ENCODE peak calls at places on chromosomes 16 and 17, in seven cellular contexts. One of them, this sample, is unnamed. For H3K27me3, the result is how much of the 10 kb centered on the place peaks cover.

GRCh38 chr16:66058181-66058580 is 308.3 kb upstream of the CDH5 start:
- DNase-seq in upper lobe of right lung: no peak
- DNase-seq in heart right ventricle: no peak
- DNase-seq in endothelial cell of umbilical vein: no peak
- DNase-seq in spleen: no peak
- DNase-seq in dorsolateral prefrontal cortex: no peak
- DNase-seq in colonic mucosa: no peak
- DNase-seq in this sample: no peak

GRCh38 chr17:54941285-54941684 is 27.2 kb downstream of the COX11 start:
- DNase-seq in colonic mucosa: no peak
- DNase-seq in spleen: no peak
- DNase-seq in endothelial cell of umbilical vein: no peak
- DNase-seq in upper lobe of right lung: no peak
- DNase-seq in heart right ventricle: no peak
- DNase-seq in dorsolateral prefrontal cortex: no peak
- DNase-seq in this sample: no peak

GRCh38 chr17:33927732-33928133 is 327.4 kb upstream of the CCL2 start:
- DNase-seq in spleen: no peak
- DNase-seq in endothelial cell of umbilical vein: no peak
- DNase-seq in dorsolateral prefrontal cortex: no peak
- DNase-seq in upper lobe of right lung: no peak
- DNase-seq in heart right ventricle: no peak
- DNase-seq in colonic mucosa: no peak
- DNase-seq in this sample: no peak

GRCh38 chr16:56987692-56988091 is 1.7 kb upstream of the NLRC5 start:
- DNase-seq in spleen: peak
- DNase-seq in heart right ventricle: no peak
- DNase-seq in upper lobe of right lung: no peak
- DNase-seq in endothelial cell of umbilical vein: no peak
- DNase-seq in dorsolateral prefrontal cortex: no peak
- DNase-seq in colonic mucosa: no peak
- DNase-seq in this sample: no peak

GRCh38 chr17:68963958-68964357 is 8.8 kb upstream of the ABCA8 start:
- DNase-seq in colonic mucosa: no peak
- DNase-seq in heart right ventricle: no peak
- DNase-seq in endothelial cell of umbilical vein: no peak
- DNase-seq in dorsolateral prefrontal cortex: no peak
- DNase-seq in upper lobe of right lung: no peak
- DNase-seq in spleen: no peak
- DNase-seq in this sample: peak

GRCh38 chr17:34761646-34762045 is 182.3 kb downstream of the TMEM132E start:
- DNase-seq in colonic mucosa: no peak
- DNase-seq in upper lobe of right lung: no peak
- DNase-seq in endothelial cell of umbilical vein: no peak
- DNase-seq in heart right ventricle: no peak
- DNase-seq in spleen: no peak
- DNase-seq in dorsolateral prefrontal cortex: no peak
- DNase-seq in this sample: no peak

GRCh38 chr17:74715144-74715543 is 2.4 kb upstream of the CD300LF start:
- DNase-seq in spleen: no peak
- DNase-seq in endothelial cell of umbilical vein: no peak
- DNase-seq in colonic mucosa: no peak
- DNase-seq in heart right ventricle: no peak
- DNase-seq in dorsolateral prefrontal cortex: no peak
- DNase-seq in upper lobe of right lung: peak
- DNase-seq in this sample: no peak

GRCh38 chr16:4979736-4980660 is 21.9 kb downstream of the SEC14L5 start:
- DNase-seq in colonic mucosa: no peak
- DNase-seq in heart right ventricle: no peak
- DNase-seq in endothelial cell of umbilical vein: no peak
- DNase-seq in upper lobe of right lung: no peak
- DNase-seq in dorsolateral prefrontal cortex: no peak
- DNase-seq in spleen: peak
- DNase-seq in this sample: no peak

GRCh38 chr16:68665501-68665900 is 20.4 kb downstream of the CDH3 start:
- DNase-seq in heart right ventricle: no peak
- DNase-seq in spleen: no peak
- DNase-seq in upper lobe of right lung: no peak
- DNase-seq in endothelial cell of umbilical vein: no peak
- DNase-seq in colonic mucosa: no peak
- DNase-seq in dorsolateral prefrontal cortex: no peak
- DNase-seq in this sample: no peak

GRCh38 chr16:51053805-51054204 is 97.3 kb downstream of the SALL1 start:
- DNase-seq in dorsolateral prefrontal cortex: no peak
- DNase-seq in upper lobe of right lung: no peak
- DNase-seq in heart right ventricle: no peak
- DNase-seq in endothelial cell of umbilical vein: no peak
- DNase-seq in colonic mucosa: no peak
- DNase-seq in spleen: no peak
- DNase-seq in this sample: no peak

GRCh38 chr16:86052115-86052670 is 153.2 kb downstream of the IRF8 start:
- DNase-seq in endothelial cell of umbilical vein: no peak
- DNase-seq in dorsolateral prefrontal cortex: no peak
- DNase-seq in upper lobe of right lung: no peak
- DNase-seq in heart right ventricle: no peak
- DNase-seq in spleen: peak
- DNase-seq in colonic mucosa: no peak
- DNase-seq in this sample: no peak

GRCh38 chr16:74449470-74449869 is 28.2 kb upstream of the CLEC18B start:
- DNase-seq in spleen: no peak
- DNase-seq in heart right ventricle: peak
- DNase-seq in upper lobe of right lung: no peak
- DNase-seq in dorsolateral prefrontal cortex: no peak
- DNase-seq in colonic mucosa: no peak
- DNase-seq in endothelial cell of umbilical vein: no peak
- DNase-seq in this sample: peak

GRCh38 chr16:54547052-54547451 is 260.5 kb upstream of the IRX3 start:
- DNase-seq in endothelial cell of umbilical vein: no peak
- DNase-seq in colonic mucosa: no peak
- DNase-seq in heart right ventricle: no peak
- DNase-seq in spleen: no peak
- DNase-seq in dorsolateral prefrontal cortex: no peak
- DNase-seq in upper lobe of right lung: no peak
- DNase-seq in this sample: no peak

GRCh38 chr17:1462164-1463112 is 6.4 kb upstream of the CRK start:
- DNase-seq in upper lobe of right lung: no peak
- DNase-seq in heart right ventricle: no peak
- DNase-seq in spleen: no peak
- DNase-seq in endothelial cell of umbilical vein: no peak
- DNase-seq in dorsolateral prefrontal cortex: no peak
- DNase-seq in colonic mucosa: no peak
- DNase-seq in this sample: no peak
- H3K4me3 ChIP-seq in upper lobe of right lung: no peak
- H3K4me3 ChIP-seq in heart right ventricle: no peak
- H3K4me3 ChIP-seq in spleen: peak
- H3K4me3 ChIP-seq in endothelial cell of umbilical vein: no peak
- H3K4me3 ChIP-seq in dorsolateral prefrontal cortex: peak
- H3K4me3 ChIP-seq in colonic mucosa: no peak
- H3K4me3 ChIP-seq in this sample: no peak

GRCh38 chr17:45108595-45109521 is 23.5 kb downstream of the PLCD3 start:
- DNase-seq in dorsolateral prefrontal cortex: no peak
- DNase-seq in colonic mucosa: no peak
- DNase-seq in upper lobe of right lung: no peak
- DNase-seq in endothelial cell of umbilical vein: peak
- DNase-seq in heart right ventricle: no peak
- DNase-seq in spleen: no peak
- DNase-seq in this sample: no peak
- TF ChIP-seq CTCF in dorsolateral prefrontal cortex: no peak
- TF ChIP-seq CTCF in colonic mucosa: no peak
- TF ChIP-seq CTCF in upper lobe of right lung: no peak
- TF ChIP-seq CTCF in endothelial cell of umbilical vein: peak
- TF ChIP-seq CTCF in heart right ventricle: peak
- TF ChIP-seq CTCF in spleen: no peak
- TF ChIP-seq CTCF in this sample: peak

DNA sequence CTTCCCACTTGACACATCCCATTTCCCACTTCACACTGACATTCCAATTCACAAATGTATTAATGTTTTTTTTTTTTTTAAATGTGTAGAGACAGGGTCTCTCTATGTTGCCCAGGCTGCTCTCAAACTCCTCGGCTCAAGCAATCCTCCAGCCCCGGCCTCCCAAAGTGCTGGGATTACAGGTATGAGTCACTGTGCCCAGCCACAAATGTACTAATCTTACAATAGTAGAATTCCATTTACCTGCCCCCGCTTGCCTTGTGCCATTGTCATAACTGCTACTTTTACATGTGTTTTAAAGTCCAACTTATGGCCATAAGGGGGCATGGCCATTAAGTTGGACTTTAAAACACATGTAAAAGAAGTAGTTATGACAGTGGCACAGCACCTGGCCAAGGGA is 4.6 kb downstream of the MMP28 start:
- DNase-seq in dorsolateral prefrontal cortex: no peak
- DNase-seq in endothelial cell of umbilical vein: no peak
- DNase-seq in upper lobe of right lung: no peak
- DNase-seq in heart right ventricle: no peak
- DNase-seq in spleen: no peak
- DNase-seq in colonic mucosa: no peak
- DNase-seq in this sample: no peak
- H3K27me3 ChIP-seq in dorsolateral prefrontal cortex: under half
- H3K27me3 ChIP-seq in endothelial cell of umbilical vein: under half
- H3K27me3 ChIP-seq in upper lobe of right lung: under half
- H3K27me3 ChIP-seq in heart right ventricle: under half
- H3K27me3 ChIP-seq in spleen: under half
- H3K27me3 ChIP-seq in colonic mucosa: under half
- H3K27me3 ChIP-seq in this sample: under half

DNA sequence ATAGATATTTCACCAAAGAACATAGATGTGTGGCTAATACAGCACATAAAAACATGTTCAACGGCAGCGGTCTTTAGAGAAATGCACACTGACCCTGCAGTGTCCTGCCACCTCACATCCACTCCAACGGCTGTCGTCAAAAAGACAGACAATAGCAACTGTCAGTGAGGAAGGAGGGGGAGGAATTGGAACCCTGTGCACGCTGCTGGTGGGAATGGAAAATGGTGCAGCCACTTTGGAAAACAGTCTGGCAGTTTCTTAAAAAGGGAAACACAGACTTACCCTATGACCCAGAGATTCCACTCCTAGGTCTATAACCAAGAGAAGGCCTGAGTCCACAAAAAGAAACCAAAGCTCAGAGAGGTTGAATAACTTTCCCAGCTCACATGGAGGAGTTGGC is 7.7 kb downstream of the CEP295NL start:
- DNase-seq in endothelial cell of umbilical vein: peak
- DNase-seq in colonic mucosa: no peak
- DNase-seq in dorsolateral prefrontal cortex: no peak
- DNase-seq in spleen: no peak
- DNase-seq in heart right ventricle: no peak
- DNase-seq in upper lobe of right lung: no peak
- DNase-seq in this sample: no peak
- H3K4me3 ChIP-seq in endothelial cell of umbilical vein: no peak
- H3K4me3 ChIP-seq in colonic mucosa: no peak
- H3K4me3 ChIP-seq in dorsolateral prefrontal cortex: no peak
- H3K4me3 ChIP-seq in spleen: no peak
- H3K4me3 ChIP-seq in heart right ventricle: no peak
- H3K4me3 ChIP-seq in upper lobe of right lung: no peak
- H3K4me3 ChIP-seq in this sample: no peak

GRCh38 chr17:43905400-43905984 is 1.8 kb downstream of the MPP2 start:
- DNase-seq in upper lobe of right lung: no peak
- DNase-seq in colonic mucosa: no peak
- DNase-seq in endothelial cell of umbilical vein: no peak
- DNase-seq in dorsolateral prefrontal cortex: no peak
- DNase-seq in spleen: no peak
- DNase-seq in heart right ventricle: no peak
- DNase-seq in this sample: no peak

GRCh38 chr17:43900183-43900857 is 7.0 kb downstream of the MPP2 start:
- DNase-seq in dorsolateral prefrontal cortex: peak
- DNase-seq in upper lobe of right lung: peak
- DNase-seq in endothelial cell of umbilical vein: peak
- DNase-seq in heart right ventricle: peak
- DNase-seq in colonic mucosa: peak
- DNase-seq in spleen: peak
- DNase-seq in this sample: peak

GRCh38 chr17:43898446-43898845 is 8.9 kb downstream of the MPP2 start:
- DNase-seq in upper lobe of right lung: no peak
- DNase-seq in heart right ventricle: no peak
- DNase-seq in endothelial cell of umbilical vein: no peak
- DNase-seq in colonic mucosa: no peak
- DNase-seq in dorsolateral prefrontal cortex: no peak
- DNase-seq in spleen: no peak
- DNase-seq in this sample: no peak

GRCh38 chr17:43900858-43901754 is 6.2 kb downstream of the MPP2 start:
- DNase-seq in spleen: no peak
- DNase-seq in dorsolateral prefrontal cortex: no peak
- DNase-seq in colonic mucosa: no peak
- DNase-seq in endothelial cell of umbilical vein: no peak
- DNase-seq in heart right ventricle: no peak
- DNase-seq in upper lobe of right lung: no peak
- DNase-seq in this sample: no peak

GRCh38 chr17:43902190-43902589 is 5.1 kb downstream of the MPP2 start:
- DNase-seq in colonic mucosa: no peak
- DNase-seq in spleen: no peak
- DNase-seq in dorsolateral prefrontal cortex: no peak
- DNase-seq in endothelial cell of umbilical vein: no peak
- DNase-seq in heart right ventricle: no peak
- DNase-seq in upper lobe of right lung: no peak
- DNase-seq in this sample: no peak
- TF ChIP-seq CTCF in colonic mucosa: no peak
- TF ChIP-seq CTCF in spleen: no peak
- TF ChIP-seq CTCF in dorsolateral prefrontal cortex: no peak
- TF ChIP-seq CTCF in endothelial cell of umbilical vein: no peak
- TF ChIP-seq CTCF in heart right ventricle: no peak
- TF ChIP-seq CTCF in upper lobe of right lung: no peak
- TF ChIP-seq CTCF in this sample: no peak

GRCh38 chr16:60230666-60231065 is 1496.5 kb upstream of the GOT2 start:
- DNase-seq in endothelial cell of umbilical vein: no peak
- DNase-seq in upper lobe of right lung: no peak
- DNase-seq in colonic mucosa: no peak
- DNase-seq in heart right ventricle: no peak
- DNase-seq in spleen: no peak
- DNase-seq in dorsolateral prefrontal cortex: no peak
- DNase-seq in this sample: no peak
- H3K27me3 ChIP-seq in endothelial cell of umbilical vein: under half
- H3K27me3 ChIP-seq in upper lobe of right lung: under half
- H3K27me3 ChIP-seq in colonic mucosa: under half
- H3K27me3 ChIP-seq in heart right ventricle: under half
- H3K27me3 ChIP-seq in spleen: under half
- H3K27me3 ChIP-seq in dorsolateral prefrontal cortex: under half
- H3K27me3 ChIP-seq in this sample: under half

DNA sequence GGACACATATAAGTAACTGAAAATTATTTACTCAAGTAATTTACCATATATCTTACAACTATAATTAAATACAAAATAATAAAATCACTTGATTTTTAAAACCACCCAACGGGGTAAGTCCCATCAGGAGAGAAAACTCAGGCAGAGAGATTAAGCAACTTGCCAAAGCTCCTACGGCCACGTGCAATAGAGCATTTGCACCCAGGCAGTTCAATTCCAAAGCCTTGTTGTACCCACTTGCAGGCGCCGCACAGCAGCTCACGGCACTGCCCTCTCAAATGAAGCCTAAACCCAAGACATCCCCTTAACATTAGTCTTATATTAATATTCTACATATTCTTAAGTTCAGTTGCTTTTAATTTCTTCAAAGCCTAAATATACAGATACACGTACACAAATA is 75.7 kb downstream of the SPAG9 start:
- DNase-seq in colonic mucosa: no peak
- DNase-seq in spleen: no peak
- DNase-seq in dorsolateral prefrontal cortex: peak
- DNase-seq in upper lobe of right lung: no peak
- DNase-seq in heart right ventricle: no peak
- DNase-seq in endothelial cell of umbilical vein: no peak
- DNase-seq in this sample: no peak
- H3K4me3 ChIP-seq in colonic mucosa: no peak
- H3K4me3 ChIP-seq in spleen: no peak
- H3K4me3 ChIP-seq in dorsolateral prefrontal cortex: peak
- H3K4me3 ChIP-seq in upper lobe of right lung: no peak
- H3K4me3 ChIP-seq in heart right ventricle: no peak
- H3K4me3 ChIP-seq in endothelial cell of umbilical vein: no peak
- H3K4me3 ChIP-seq in this sample: no peak